ENCODE peak calls at places on chromosomes 2 and 18, in four cellular contexts. N, S, F and O are unnamed samples.

GRCh38 chr2:75456111-75456510 is 104.6 kb downstream of the EVA1A start:
- DNase-seq in N (no peak), S (no peak), F (no peak), O (no peak)

GRCh38 chr18:79393626-79394401 is 1.9 kb upstream of the NFATC1 start:
- DNase-seq in N (peak), S (peak), F (peak), O (no peak)

GRCh38 chr18:30988440-30988839 is 54.1 kb downstream of the DSC3 start:
- DNase-seq in N (no peak), S (no peak), F (no peak), O (no peak)

GRCh38 chr2:26710743-26711456 is 18.4 kb downstream of the KCNK3 start:
- DNase-seq in N (peak), S (no peak), F (no peak), O (no peak)

GRCh38 chr2:60818272-60818671 is 62.2 kb downstream of the PAPOLG start:
- DNase-seq in N (no peak), S (no peak), F (no peak), O (no peak)

GRCh38 chr18:29644276-29644675 is 1398.3 kb downstream of the DSC3 start:
- DNase-seq in N (no peak), S (no peak), F (no peak), O (no peak)

GRCh38 chr18:69951182-69951581 is 3.5 kb upstream of the CD226 start:
- DNase-seq in N (no peak), S (peak), F (no peak), O (peak)

GRCh38 chr2:23595601-23596251 is 210.7 kb downstream of the KLHL29 start:
- DNase-seq in N (no peak), S (peak), F (no peak), O (peak)

GRCh38 chr18:9876867-9877654 is 8.7 kb upstream of the TXNDC2 start:
- DNase-seq in N (peak), S (peak), F (no peak), O (peak)

GRCh38 chr2:102266204-102266603 is 45.2 kb upstream of the IL1RL1 start:
- DNase-seq in N (no peak), S (no peak), F (no peak), O (no peak)

GRCh38 chr2:187956906-187957534 is 334.7 kb upstream of the GULP1 start:
- DNase-seq in N (no peak), S (no peak), F (no peak), O (peak)

GRCh38 chr2:100222844-100223243 is 80.5 kb upstream of the AFF3 start:
- DNase-seq in N (no peak), S (no peak), F (no peak), O (no peak)

GRCh38 chr2:126945118-126945517 is 46.4 kb downstream of the TEX51 start:
- DNase-seq in N (no peak), S (no peak), F (no peak), O (no peak)

GRCh38 chr2:130185896-130186295 is 3.8 kb downstream of the MZT2B start:
- DNase-seq in N (no peak), S (no peak), F (no peak), O (no peak)

GRCh38 chr2:190646780-190647626 is 1.9 kb upstream of the NAB1 start:
- DNase-seq in N (no peak), S (no peak), F (no peak), O (no peak)

GRCh38 chr18:77320960-77321559 is 71.4 kb downstream of the GALR1 start:
- DNase-seq in N (no peak), S (no peak), F (no peak), O (no peak)

GRCh38 chr2:39737661-39738060 is 41.4 kb downstream of the THUMPD2 start:
- DNase-seq in N (no peak), S (peak), F (no peak), O (peak)

GRCh38 chr2:207352978-207353377 is 176.8 kb upstream of the CREB1 start:
- DNase-seq in N (no peak), S (no peak), F (no peak), O (no peak)

GRCh38 chr2:54274781-54275242 is 18.8 kb upstream of the TSPYL6 start:
- DNase-seq in N (no peak), S (peak), F (no peak), O (peak)

GRCh38 chr18:45413180-45413836 is 202.0 kb upstream of the SLC14A2 start:
- DNase-seq in N (no peak), S (no peak), F (no peak), O (no peak)

GRCh38 chr2:84458436-84459027 is 548 bp downstream of the SUCLG1 start:
- DNase-seq in N (peak), S (no peak), F (no peak), O (no peak)

GRCh38 chr2:43333656-43334144 is 107.3 kb upstream of the ZFP36L2 start:
- DNase-seq in N (peak), S (no peak), F (no peak), O (no peak)

GRCh38 chr18:62894681-62895390 is 179.5 kb downstream of the PHLPP1 start:
- DNase-seq in N (no peak), S (no peak), F (no peak), O (no peak)

GRCh38 chr2:36568533-36569246 is 29.3 kb downstream of the FEZ2 start:
- DNase-seq in N (no peak), S (no peak), F (no peak), O (no peak)

GRCh38 chr2:163778045-163778753 is 42.4 kb upstream of the FIGN start:
- DNase-seq in N (no peak), S (peak), F (peak), O (peak)

GRCh38 chr18:54787616-54788015 is 40.7 kb upstream of the RAB27B start:
- DNase-seq in N (no peak), S (no peak), F (no peak), O (peak)

GRCh38 chr2:29423267-29423666 is 308.1 kb downstream of the CLIP4 start:
- DNase-seq in N (no peak), S (no peak), F (no peak), O (no peak)

GRCh38 chr2:201797175-201797840 is 9.0 kb upstream of the CDK15 start:
- DNase-seq in N (no peak), S (peak), F (no peak), O (peak)

GRCh38 chr2:37110306-37111212 is 26.2 kb downstream of the GPATCH11 start:
- DNase-seq in N (no peak), S (no peak), F (no peak), O (no peak)

GRCh38 chr2:157497603-157498314 is 53.9 kb upstream of the CYTIP start:
- DNase-seq in N (no peak), S (peak), F (no peak), O (no peak)

DNA sequence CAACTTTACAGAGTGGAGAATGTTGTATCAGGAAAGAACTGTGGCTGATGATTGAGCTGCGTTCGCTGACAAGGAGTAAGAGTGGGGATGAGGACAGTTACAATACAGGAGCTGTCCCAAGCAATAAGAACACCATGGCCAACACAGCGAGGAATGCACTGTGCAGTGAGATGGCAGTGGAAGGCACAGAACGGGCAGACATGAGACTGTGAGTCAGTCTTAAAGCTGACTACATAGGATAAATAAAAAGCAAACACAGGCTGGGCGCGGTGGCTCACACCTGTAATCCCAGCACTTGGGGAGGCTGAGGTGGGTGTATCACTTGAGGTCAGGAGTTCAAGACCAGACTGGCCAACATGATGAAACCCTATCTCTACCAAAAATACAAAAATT is 89.8 kb downstream of the CABYR start:
- DNase-seq in N (no peak), S (no peak), F (no peak), O (no peak)
- H3K4me3 ChIP-seq in N (no peak), S (no peak), F (no peak), O (no peak)

DNA sequence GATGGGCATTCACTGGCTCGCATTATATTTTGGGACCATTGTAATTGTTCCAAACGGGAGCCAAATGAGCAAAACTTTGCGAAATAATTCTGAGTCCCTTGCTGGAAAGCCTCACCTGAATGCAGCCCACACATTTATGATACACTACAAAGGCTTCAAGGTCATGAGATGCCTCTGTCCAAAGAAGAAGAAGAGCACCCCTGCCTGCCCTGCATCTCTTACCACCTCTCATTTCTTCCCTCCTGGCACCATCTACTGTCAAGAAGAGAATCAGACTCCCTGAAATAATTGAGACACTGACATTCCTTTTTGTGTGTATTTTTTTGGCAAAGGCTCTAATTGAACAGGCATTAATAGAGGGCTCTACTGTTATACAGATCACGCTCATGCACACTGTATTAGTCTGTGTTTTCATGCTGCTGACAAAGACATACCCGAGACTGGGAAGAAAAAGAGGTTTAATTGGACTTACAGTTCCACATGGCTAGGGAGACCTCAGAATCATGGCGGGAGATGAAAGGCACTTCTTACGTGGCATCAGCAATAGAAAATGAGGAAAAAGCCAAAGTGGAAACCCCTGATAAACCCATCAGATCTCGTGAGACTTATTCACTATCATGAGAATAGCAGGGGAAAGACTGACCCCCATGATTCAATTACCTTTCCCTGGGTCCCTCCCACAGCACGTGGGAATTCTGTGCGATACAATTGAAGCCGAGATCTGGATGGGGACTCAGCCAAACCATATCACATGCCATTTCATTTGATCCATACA is 176.3 kb downstream of the ALPK2 start:
- DNase-seq in N (no peak), S (no peak), F (no peak), O (no peak)
- TF ChIP-seq CTCF in N (no peak), S (no peak), F (no peak), O (no peak)

DNA sequence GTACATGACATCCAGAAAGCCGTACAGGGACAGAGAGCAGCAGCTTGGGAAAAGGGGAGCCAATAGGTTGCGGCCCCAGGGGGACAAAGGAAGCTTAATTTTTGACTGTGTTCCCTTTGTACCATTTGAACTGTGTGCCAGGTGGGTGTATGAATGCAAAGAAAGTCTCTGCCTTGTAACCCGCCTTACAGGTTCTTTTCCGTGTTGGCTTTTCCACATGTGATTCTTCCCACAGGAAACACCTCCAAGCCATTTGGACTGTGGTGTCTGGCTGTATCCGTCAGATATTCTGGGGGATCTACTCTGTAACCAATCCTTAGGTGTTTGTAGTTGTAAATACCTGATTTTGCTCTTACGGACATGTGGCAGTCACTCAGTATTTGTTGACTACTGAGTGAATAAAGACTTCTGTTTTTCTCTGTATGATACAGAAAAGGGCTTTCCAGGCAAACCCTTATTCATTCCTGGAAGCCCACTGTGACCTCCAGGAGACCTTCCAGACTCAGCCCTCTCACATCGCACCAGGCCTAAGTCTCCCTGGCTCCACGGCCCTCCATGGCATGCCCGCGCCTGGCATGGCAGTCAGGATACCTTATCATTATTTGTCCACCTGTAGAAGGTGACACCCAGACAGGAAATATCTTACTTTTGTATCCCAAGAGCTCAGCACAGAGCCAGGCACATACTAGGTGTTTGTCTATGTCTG is 1.2 kb downstream of the LRRFIP1 start:
- DNase-seq in N (no peak), S (no peak), F (peak), O (no peak)
- H3K4me3 ChIP-seq in N (peak), S (peak), F (peak), O (peak)

GRCh38 chr18:3279201-3280185 is 17.6 kb downstream of the MYL12B start:
- DNase-seq in N (no peak), S (no peak), F (no peak), O (no peak)
- TF ChIP-seq CTCF in N (no peak), S (no peak), F (no peak), O (no peak)

GRCh38 chr2:228615501-228615900 is 434.0 kb upstream of the SPHKAP start:
- DNase-seq in N (no peak), S (no peak), F (no peak), O (no peak)
- H3K4me3 ChIP-seq in N (no peak), S (no peak), F (no peak), O (no peak)

GRCh38 chr2:88212251-88212790 is 42.2 kb downstream of the THNSL2 start:
- DNase-seq in N (no peak), S (no peak), F (no peak), O (no peak)
- TF ChIP-seq CTCF in N (peak), S (peak), F (no peak), O (peak)

DNA sequence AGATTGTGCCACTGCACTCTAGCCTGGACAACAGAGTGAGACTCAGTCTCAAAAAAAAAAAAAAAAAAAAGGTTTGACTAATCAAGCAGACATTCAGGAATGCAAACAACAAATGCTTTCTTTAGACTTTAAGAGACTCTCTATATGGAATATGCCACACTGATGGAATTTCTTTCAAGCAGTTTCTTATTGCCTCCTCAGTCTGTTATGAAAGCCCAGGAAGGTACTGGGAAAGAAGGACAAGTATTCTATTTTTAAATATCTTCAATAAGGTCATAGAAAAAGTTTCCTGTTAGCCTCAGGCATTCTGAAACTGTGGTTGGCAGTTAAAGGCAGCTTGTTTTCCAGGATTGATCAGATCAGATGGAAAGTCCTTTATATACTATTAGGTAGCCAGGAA is 241.6 kb downstream of the PIK3C3 start:
- DNase-seq in N (no peak), S (no peak), F (no peak), O (peak)
- H3K4me3 ChIP-seq in N (no peak), S (no peak), F (no peak), O (no peak)

GRCh38 chr2:204885747-204886146 is 340.5 kb downstream of the PARD3B start:
- DNase-seq in N (no peak), S (no peak), F (no peak), O (no peak)
- TF ChIP-seq CTCF in N (no peak), S (no peak), F (no peak), O (no peak)

GRCh38 chr2:96336104-96336775 is 674 bp downstream of the NCAPH start:
- DNase-seq in N (no peak), S (no peak), F (no peak), O (no peak)
- H3K4me3 ChIP-seq in N (peak), S (peak), F (peak), O (peak)